ENCODE peak calls at places on chromosomes 12 and 14, in eight cellular contexts. Y is WERI-Rb-1; D is GM12865; U is cardiac fibroblast; Q is testis; I is fibroblast of villous mesenchyme; A is lower lobe of right lung; X is CD8-positive, alpha-beta T cell. H is an unnamed sample.

GRCh38 chr12:114741940-114742339 is 58.0 kb upstream of the TBX3 start:
- DNase-seq in I (no peak), X (no peak), A (no peak), D (no peak), U (no peak), Q (no peak), Y (no peak), H (no peak)

GRCh38 chr14:42541535-42542001 is 934.9 kb downstream of the LRFN5 start:
- DNase-seq in U (peak; percentile 21), Q (no peak), D (no peak), A (no peak), I (peak; percentile 51), Y (no peak), X (no peak), H (no peak)

GRCh38 chr12:46843811-46844210 is 18.0 kb upstream of the SLC38A4 start:
- DNase-seq in A (no peak), Y (no peak), D (no peak), X (no peak), I (peak; percentile 29), Q (no peak), U (peak; percentile 61), H (no peak)

GRCh38 chr12:88958961-88959360 is 378.7 kb upstream of the KITLG start:
- DNase-seq in X (no peak), A (no peak), U (no peak), Q (no peak), D (no peak), Y (no peak), I (no peak), H (no peak)

GRCh38 chr12:91189526-91189925 is 6.9 kb upstream of the DCN start:
- DNase-seq in Y (no peak), A (no peak), U (peak; percentile 72), D (no peak), I (peak; percentile 70), X (no peak), Q (no peak), H (no peak)

GRCh38 chr12:5571115-5571514 is 139.2 kb downstream of the NTF3 start:
- DNase-seq in I (no peak), U (no peak), D (no peak), Q (peak; percentile 22), Y (no peak), X (no peak), A (no peak), H (no peak)

GRCh38 chr12:86513206-86513605 is 257.0 kb upstream of the MGAT4C start:
- DNase-seq in Y (no peak), I (peak; percentile 16), Q (no peak), D (no peak), U (peak; percentile 27), X (no peak), A (no peak), H (no peak)

GRCh38 chr14:105143451-105144230 is 24.9 kb downstream of the JAG2 start:
- DNase-seq in Y (peak; percentile 5), I (no peak), U (no peak), Q (no peak), X (no peak), D (no peak), A (peak; percentile 41), H (no peak)

GRCh38 chr12:11949738-11950403 is 120.9 kb upstream of the BCL2L14 start:
- DNase-seq in Y (no peak), I (no peak), A (no peak), D (no peak), X (no peak), U (no peak), Q (peak; percentile 36), H (peak; percentile 17)

GRCh38 chr14:44529026-44529425 is 21.9 kb upstream of the FSCB start:
- DNase-seq in A (no peak), Y (no peak), X (no peak), U (peak; percentile 76), Q (no peak), D (no peak), I (no peak), H (no peak)

GRCh38 chr12:20547788-20548575 is 147.2 kb upstream of the SLCO1C1 start:
- DNase-seq in I (no peak), Y (no peak), A (no peak), Q (no peak), U (peak; percentile 70), D (no peak), X (no peak), H (no peak)

GRCh38 chr14:25132734-25133422 is 82.9 kb upstream of the STXBP6 start:
- DNase-seq in U (peak; percentile 81), A (peak; percentile 66), X (peak; percentile 29), I (peak; percentile 65), Y (peak; percentile 35), Q (peak; percentile 81), D (peak; percentile 60), H (peak; percentile 32)

GRCh38 chr12:121806556-121807308 is 2.9 kb downstream of the SETD1B start:
- DNase-seq in X (no peak), D (no peak), Y (no peak), A (no peak), Q (no peak), U (peak; percentile 36), I (peak; percentile 36), H (no peak)

GRCh38 chr12:74119811-74120362 is 417.7 kb upstream of the ATXN7L3B start:
- DNase-seq in X (no peak), D (no peak), Q (no peak), A (no peak), I (no peak), Y (no peak), U (no peak), H (no peak)

GRCh38 chr12:25495336-25496097 is 57.6 kb downstream of the LMNTD1 start:
- DNase-seq in U (peak; percentile 61), Q (no peak), X (no peak), D (no peak), Y (no peak), A (no peak), I (peak; percentile 64), H (no peak)

GRCh38 chr14:76011959-76012802 is 26.6 kb downstream of the IFT43 start:
- DNase-seq in X (no peak), U (peak; percentile 47), A (no peak), Y (no peak), I (peak; percentile 77), Q (no peak), D (no peak), H (no peak)

GRCh38 chr12:65824314-65824563 is at the start of gene HMGA2:
- DNase-seq in I (no peak), X (no peak), A (peak; percentile 51), Y (no peak), Q (no peak), U (peak; percentile 83), D (peak; percentile 28), H (no peak)

DNA sequence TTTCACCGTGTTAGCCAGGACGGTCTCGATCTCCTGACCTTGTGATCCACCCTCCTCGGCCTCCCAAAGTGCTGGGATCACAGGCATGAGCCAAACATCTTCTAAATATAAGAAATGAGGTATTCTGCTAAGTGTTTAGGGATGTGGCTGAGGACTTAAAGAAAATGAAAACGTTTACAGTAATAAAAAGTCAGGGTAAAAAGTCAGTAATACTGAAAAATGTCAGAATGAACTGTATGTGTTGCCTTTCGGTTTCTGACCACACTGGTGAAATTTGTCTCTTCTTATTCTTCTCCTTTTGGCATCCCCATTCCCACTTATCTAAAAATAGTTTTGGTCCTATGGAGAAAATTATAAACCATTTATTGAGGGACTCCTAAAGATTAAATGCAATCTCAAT is 20.5 kb downstream of the TMEM116 start:
- DNase-seq in D (no peak), A (no peak), I (no peak), U (no peak), X (no peak), Y (no peak), Q (no peak), H (no peak)
- H3K4me3 ChIP-seq in D (no peak overlapping the region), A (no peak overlapping the region), I (no peak overlapping the region), U (no peak overlapping the region), X (no peak overlapping the region), Y (no peak overlapping the region), Q (no peak overlapping the region), H (no peak overlapping the region)

DNA sequence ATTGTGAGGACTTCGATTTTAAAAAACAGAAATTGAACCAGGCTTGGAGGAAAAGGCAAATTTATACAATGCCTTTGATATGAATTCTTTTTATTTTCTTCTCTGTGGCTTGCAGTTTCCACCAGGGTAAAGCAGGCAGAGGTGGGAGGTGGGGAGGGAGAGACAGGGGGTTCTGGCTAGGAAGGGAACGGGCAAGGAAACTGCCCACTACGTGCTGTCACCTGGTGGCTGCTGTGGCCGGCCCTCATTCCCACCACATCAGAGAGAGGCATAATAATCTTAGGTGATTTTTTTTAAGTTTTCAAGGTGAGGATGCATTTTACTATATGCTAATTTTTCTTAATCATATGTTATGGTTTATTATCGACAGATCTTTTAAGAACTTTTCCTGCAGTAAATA is 145.8 kb downstream of the CACNA1C start:
- DNase-seq in X (no peak), D (no peak), A (no peak), Y (no peak), U (no peak), I (no peak), Q (no peak), H (no peak)
- TF ChIP-seq CTCF in X (no peak), D (no peak), A (no peak), Y (no peak), U (no peak), I (no peak), Q (no peak), H (no peak)

DNA sequence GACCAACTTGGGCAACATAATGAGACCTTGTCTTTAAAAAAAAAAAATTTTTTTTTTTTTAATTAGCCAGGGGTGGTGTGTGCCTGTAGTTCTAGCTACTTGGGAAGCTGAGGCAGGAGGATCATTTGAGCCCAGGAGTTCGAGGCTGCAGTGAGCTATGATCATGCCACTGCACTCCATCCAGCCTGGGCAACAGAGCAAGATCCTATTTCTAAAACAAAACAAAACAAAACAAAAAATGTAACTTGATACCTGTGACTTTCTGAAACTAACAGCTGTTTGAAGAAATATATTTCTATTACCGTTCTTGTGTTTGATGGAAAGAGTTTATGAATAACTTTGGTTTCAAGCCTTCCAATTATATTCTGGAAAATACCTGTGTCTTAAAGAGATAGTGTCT is 1.7 kb upstream of the ACACB start:
- DNase-seq in U (no peak), A (no peak), I (no peak), D (no peak), Y (no peak), X (no peak), Q (no peak), H (no peak)
- H3K4me3 ChIP-seq in U (no peak overlapping the region), A (no peak overlapping the region), I (no peak overlapping the region), D (no peak overlapping the region), Y (no peak overlapping the region), X (no peak overlapping the region), Q (no peak overlapping the region), H (no peak overlapping the region)

DNA sequence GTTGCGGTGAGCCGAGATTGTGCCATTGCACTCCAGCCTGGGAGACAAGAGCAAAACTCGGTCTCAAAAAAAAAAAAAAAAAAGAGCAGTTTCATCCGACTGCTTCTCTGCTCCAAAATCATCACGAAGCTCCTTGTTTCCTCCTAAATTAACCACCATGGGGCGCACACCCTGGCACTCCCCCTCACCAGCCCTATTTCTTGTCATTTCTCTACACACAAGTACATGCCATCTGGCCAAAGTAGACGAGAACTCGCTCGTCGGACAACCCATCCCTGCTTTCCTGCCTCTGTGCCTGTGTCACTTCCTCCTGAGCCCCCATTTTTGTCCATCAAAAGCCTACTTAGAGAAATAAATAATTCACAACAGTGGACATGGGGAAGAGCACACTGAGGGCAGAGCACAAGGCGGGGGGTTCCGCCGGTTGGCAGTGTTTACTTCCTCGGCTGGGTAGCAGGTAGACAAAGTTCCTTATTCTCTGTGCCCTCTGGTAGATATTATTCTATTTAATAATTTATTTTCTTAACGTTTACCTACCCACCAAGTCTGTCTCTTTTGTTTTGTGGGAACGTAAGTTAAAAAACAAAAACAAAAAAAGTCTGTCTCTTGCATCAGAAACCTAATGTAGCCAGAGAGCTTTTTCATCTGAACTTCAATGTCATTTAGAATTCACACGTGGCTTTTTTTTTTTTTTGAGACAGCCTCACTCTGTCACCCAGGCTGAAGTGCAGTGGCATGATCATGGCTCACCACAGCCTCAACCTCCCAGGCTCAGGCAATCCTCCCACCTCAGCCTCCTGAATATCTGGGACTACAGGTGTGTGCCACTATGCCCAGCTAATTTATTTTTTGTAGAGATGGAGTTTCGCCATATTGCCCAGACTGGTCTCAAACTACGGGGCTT is 6.0 kb downstream of the VPS37B start:
- DNase-seq in X (no peak), U (no peak), A (no peak), Y (no peak), D (no peak), I (no peak), Q (no peak), H (no peak)
- TF ChIP-seq CTCF in X (no peak), U (no peak), A (no peak), Y (no peak), D (no peak), I (no peak), Q (no peak), H (no peak)